ENCODE peak calls at places on chromosomes 4 and X, in eight cellular contexts. One of them, this sample, is unnamed.

GRCh38 chr4:152727784-152728183 is 48.0 kb upstream of the TMEM154 start:
- DNase-seq in dorsolateral prefrontal cortex: no peak
- DNase-seq in upper lobe of right lung: no peak
- DNase-seq in esophagus muscularis mucosa: no peak
- DNase-seq in heart left ventricle: no peak
- DNase-seq in H1: no peak
- DNase-seq in WTC11: no peak
- DNase-seq in CD4-positive, alpha-beta T cell: no peak
- DNase-seq in this sample: no peak

GRCh38 chr4:87532109-87532508 is 2.9 kb upstream of the SPARCL1 start:
- DNase-seq in dorsolateral prefrontal cortex: no peak
- DNase-seq in upper lobe of right lung: no peak
- DNase-seq in esophagus muscularis mucosa: peak
- DNase-seq in heart left ventricle: no peak
- DNase-seq in H1: no peak
- DNase-seq in WTC11: no peak
- DNase-seq in CD4-positive, alpha-beta T cell: no peak
- DNase-seq in this sample: no peak

GRCh38 chr4:152992491-152992890 is 56.4 kb downstream of the FHDC1 start:
- DNase-seq in dorsolateral prefrontal cortex: no peak
- DNase-seq in upper lobe of right lung: no peak
- DNase-seq in esophagus muscularis mucosa: no peak
- DNase-seq in heart left ventricle: no peak
- DNase-seq in H1: no peak
- DNase-seq in WTC11: no peak
- DNase-seq in CD4-positive, alpha-beta T cell: no peak
- DNase-seq in this sample: no peak

GRCh38 chr4:150583287-150584197 is 1.6 kb downstream of the MAB21L2 start:
- DNase-seq in dorsolateral prefrontal cortex: peak
- DNase-seq in upper lobe of right lung: no peak
- DNase-seq in esophagus muscularis mucosa: no peak
- DNase-seq in heart left ventricle: peak
- DNase-seq in H1: peak
- DNase-seq in WTC11: peak
- DNase-seq in CD4-positive, alpha-beta T cell: no peak
- DNase-seq in this sample: no peak

GRCh38 chrX:148530464-148531077 is 30.2 kb downstream of the AFF2 start:
- DNase-seq in dorsolateral prefrontal cortex: no peak
- DNase-seq in upper lobe of right lung: no peak
- DNase-seq in esophagus muscularis mucosa: no peak
- DNase-seq in heart left ventricle: no peak
- DNase-seq in H1: no peak
- DNase-seq in WTC11: no peak
- DNase-seq in CD4-positive, alpha-beta T cell: no peak
- DNase-seq in this sample: no peak

GRCh38 chr4:86626066-86626465 is 32.0 kb downstream of the PTPN13 start:
- DNase-seq in dorsolateral prefrontal cortex: no peak
- DNase-seq in upper lobe of right lung: no peak
- DNase-seq in esophagus muscularis mucosa: no peak
- DNase-seq in heart left ventricle: no peak
- DNase-seq in H1: no peak
- DNase-seq in WTC11: no peak
- DNase-seq in CD4-positive, alpha-beta T cell: no peak
- DNase-seq in this sample: no peak

GRCh38 chr4:101198741-101199339 is 148.5 kb downstream of the PPP3CA start:
- DNase-seq in dorsolateral prefrontal cortex: no peak
- DNase-seq in upper lobe of right lung: no peak
- DNase-seq in esophagus muscularis mucosa: no peak
- DNase-seq in heart left ventricle: no peak
- DNase-seq in H1: no peak
- DNase-seq in WTC11: no peak
- DNase-seq in CD4-positive, alpha-beta T cell: no peak
- DNase-seq in this sample: no peak

GRCh38 chr4:173652283-173652931 is 122.4 kb upstream of the HAND2 start:
- DNase-seq in dorsolateral prefrontal cortex: no peak
- DNase-seq in upper lobe of right lung: no peak
- DNase-seq in esophagus muscularis mucosa: no peak
- DNase-seq in heart left ventricle: no peak
- DNase-seq in H1: no peak
- DNase-seq in WTC11: no peak
- DNase-seq in CD4-positive, alpha-beta T cell: no peak
- DNase-seq in this sample: no peak

GRCh38 chr4:41124916-41125548 is 89.3 kb downstream of the APBB2 start:
- DNase-seq in dorsolateral prefrontal cortex: no peak
- DNase-seq in upper lobe of right lung: no peak
- DNase-seq in esophagus muscularis mucosa: no peak
- DNase-seq in heart left ventricle: no peak
- DNase-seq in H1: no peak
- DNase-seq in WTC11: no peak
- DNase-seq in CD4-positive, alpha-beta T cell: no peak
- DNase-seq in this sample: no peak

GRCh38 chrX:130694983-130695382 is 208.0 kb downstream of the ENOX2 start:
- DNase-seq in dorsolateral prefrontal cortex: no peak
- DNase-seq in upper lobe of right lung: no peak
- DNase-seq in esophagus muscularis mucosa: no peak
- DNase-seq in heart left ventricle: no peak
- DNase-seq in H1: no peak
- DNase-seq in WTC11: no peak
- DNase-seq in CD4-positive, alpha-beta T cell: no peak
- DNase-seq in this sample: no peak

GRCh38 chrX:65688403-65688881 is 21.0 kb downstream of the MSN start:
- DNase-seq in dorsolateral prefrontal cortex: no peak
- DNase-seq in upper lobe of right lung: no peak
- DNase-seq in esophagus muscularis mucosa: no peak
- DNase-seq in heart left ventricle: no peak
- DNase-seq in H1: no peak
- DNase-seq in WTC11: no peak
- DNase-seq in CD4-positive, alpha-beta T cell: no peak
- DNase-seq in this sample: no peak

GRCh38 chr4:82219346-82219745 is 154.4 kb downstream of the HNRNPD start:
- DNase-seq in dorsolateral prefrontal cortex: no peak
- DNase-seq in upper lobe of right lung: no peak
- DNase-seq in esophagus muscularis mucosa: no peak
- DNase-seq in heart left ventricle: no peak
- DNase-seq in H1: no peak
- DNase-seq in WTC11: no peak
- DNase-seq in CD4-positive, alpha-beta T cell: no peak
- DNase-seq in this sample: no peak

GRCh38 chr4:54588404-54588803 is 69.4 kb upstream of the KIT start:
- DNase-seq in dorsolateral prefrontal cortex: no peak
- DNase-seq in upper lobe of right lung: no peak
- DNase-seq in esophagus muscularis mucosa: no peak
- DNase-seq in heart left ventricle: no peak
- DNase-seq in H1: no peak
- DNase-seq in WTC11: no peak
- DNase-seq in CD4-positive, alpha-beta T cell: no peak
- DNase-seq in this sample: no peak

GRCh38 chrX:1391370-1391706 is 575 bp downstream of the SLC25A6 start:
- DNase-seq in dorsolateral prefrontal cortex: peak
- DNase-seq in upper lobe of right lung: no peak
- DNase-seq in esophagus muscularis mucosa: no peak
- DNase-seq in heart left ventricle: no peak
- DNase-seq in H1: peak
- DNase-seq in WTC11: peak
- DNase-seq in CD4-positive, alpha-beta T cell: no peak
- DNase-seq in this sample: peak

GRCh38 chr4:145773581-145774234 is 93.8 kb downstream of the C4orf51 start:
- DNase-seq in dorsolateral prefrontal cortex: no peak
- DNase-seq in upper lobe of right lung: no peak
- DNase-seq in esophagus muscularis mucosa: peak
- DNase-seq in heart left ventricle: peak
- DNase-seq in H1: no peak
- DNase-seq in WTC11: no peak
- DNase-seq in CD4-positive, alpha-beta T cell: no peak
- DNase-seq in this sample: no peak

GRCh38 chrX:23787745-23788118 is 4.8 kb downstream of the SAT1 start:
- DNase-seq in dorsolateral prefrontal cortex: no peak
- DNase-seq in upper lobe of right lung: no peak
- DNase-seq in esophagus muscularis mucosa: no peak
- DNase-seq in heart left ventricle: no peak
- DNase-seq in H1: no peak
- DNase-seq in WTC11: no peak
- DNase-seq in CD4-positive, alpha-beta T cell: no peak
- DNase-seq in this sample: no peak

GRCh38 chr4:111267786-111268185 is 644.9 kb upstream of the PITX2 start:
- DNase-seq in dorsolateral prefrontal cortex: no peak
- DNase-seq in upper lobe of right lung: no peak
- DNase-seq in esophagus muscularis mucosa: no peak
- DNase-seq in heart left ventricle: no peak
- DNase-seq in H1: no peak
- DNase-seq in WTC11: no peak
- DNase-seq in CD4-positive, alpha-beta T cell: no peak
- DNase-seq in this sample: no peak

GRCh38 chr4:136992032-136992431 is 540.3 kb downstream of the PCDH18 start:
- DNase-seq in dorsolateral prefrontal cortex: no peak
- DNase-seq in upper lobe of right lung: no peak
- DNase-seq in esophagus muscularis mucosa: no peak
- DNase-seq in heart left ventricle: no peak
- DNase-seq in H1: no peak
- DNase-seq in WTC11: no peak
- DNase-seq in CD4-positive, alpha-beta T cell: no peak
- DNase-seq in this sample: no peak

GRCh38 chr4:168383510-168383909 is 65.0 kb upstream of the DDX60 start:
- DNase-seq in dorsolateral prefrontal cortex: no peak
- DNase-seq in upper lobe of right lung: no peak
- DNase-seq in esophagus muscularis mucosa: no peak
- DNase-seq in heart left ventricle: no peak
- DNase-seq in H1: no peak
- DNase-seq in WTC11: no peak
- DNase-seq in CD4-positive, alpha-beta T cell: no peak
- DNase-seq in this sample: no peak

GRCh38 chr4:169147217-169147616 is 123.5 kb downstream of the SH3RF1 start:
- DNase-seq in dorsolateral prefrontal cortex: no peak
- DNase-seq in upper lobe of right lung: no peak
- DNase-seq in esophagus muscularis mucosa: no peak
- DNase-seq in heart left ventricle: no peak
- DNase-seq in H1: no peak
- DNase-seq in WTC11: no peak
- DNase-seq in CD4-positive, alpha-beta T cell: no peak
- DNase-seq in this sample: no peak

GRCh38 chr4:175787948-175788347 is 24.1 kb downstream of the GPM6A start:
- DNase-seq in dorsolateral prefrontal cortex: no peak
- DNase-seq in upper lobe of right lung: no peak
- DNase-seq in esophagus muscularis mucosa: no peak
- DNase-seq in heart left ventricle: no peak
- DNase-seq in H1: no peak
- DNase-seq in WTC11: no peak
- DNase-seq in CD4-positive, alpha-beta T cell: no peak
- DNase-seq in this sample: no peak

GRCh38 chrX:20197641-20198210 is 56.1 kb upstream of the EIF1AX start:
- DNase-seq in dorsolateral prefrontal cortex: no peak
- DNase-seq in upper lobe of right lung: no peak
- DNase-seq in esophagus muscularis mucosa: no peak
- DNase-seq in heart left ventricle: no peak
- DNase-seq in H1: no peak
- DNase-seq in WTC11: no peak
- DNase-seq in CD4-positive, alpha-beta T cell: no peak
- DNase-seq in this sample: no peak

GRCh38 chr4:7505116-7505900 is 70.6 kb upstream of the PSAPL1 start:
- DNase-seq in dorsolateral prefrontal cortex: no peak
- DNase-seq in upper lobe of right lung: no peak
- DNase-seq in esophagus muscularis mucosa: no peak
- DNase-seq in heart left ventricle: no peak
- DNase-seq in H1: no peak
- DNase-seq in WTC11: no peak
- DNase-seq in CD4-positive, alpha-beta T cell: no peak
- DNase-seq in this sample: no peak

GRCh38 chr4:74109894-74110605 is 11.1 kb upstream of the CXCL2 start:
- DNase-seq in dorsolateral prefrontal cortex: no peak
- DNase-seq in upper lobe of right lung: no peak
- DNase-seq in esophagus muscularis mucosa: no peak
- DNase-seq in heart left ventricle: no peak
- DNase-seq in H1: no peak
- DNase-seq in WTC11: no peak
- DNase-seq in CD4-positive, alpha-beta T cell: no peak
- DNase-seq in this sample: no peak

GRCh38 chr4:7680106-7680505 is 245.4 kb upstream of the PSAPL1 start:
- DNase-seq in dorsolateral prefrontal cortex: no peak
- DNase-seq in upper lobe of right lung: no peak
- DNase-seq in esophagus muscularis mucosa: no peak
- DNase-seq in heart left ventricle: no peak
- DNase-seq in H1: no peak
- DNase-seq in WTC11: no peak
- DNase-seq in CD4-positive, alpha-beta T cell: no peak
- DNase-seq in this sample: no peak

GRCh38 chr4:78410225-78410624 is 141.3 kb upstream of the ANXA3 start:
- DNase-seq in dorsolateral prefrontal cortex: no peak
- DNase-seq in upper lobe of right lung: no peak
- DNase-seq in esophagus muscularis mucosa: no peak
- DNase-seq in heart left ventricle: no peak
- DNase-seq in H1: no peak
- DNase-seq in WTC11: no peak
- DNase-seq in CD4-positive, alpha-beta T cell: no peak
- DNase-seq in this sample: no peak

GRCh38 chrX:69387559-69388487 is 116.3 kb upstream of the NALF2 start:
- DNase-seq in dorsolateral prefrontal cortex: peak
- DNase-seq in upper lobe of right lung: peak
- DNase-seq in esophagus muscularis mucosa: no peak
- DNase-seq in heart left ventricle: peak
- DNase-seq in H1: peak
- DNase-seq in WTC11: peak
- DNase-seq in CD4-positive, alpha-beta T cell: no peak
- DNase-seq in this sample: peak
- TF ChIP-seq CTCF in dorsolateral prefrontal cortex: peak
- TF ChIP-seq CTCF in upper lobe of right lung: peak
- TF ChIP-seq CTCF in esophagus muscularis mucosa: peak
- TF ChIP-seq CTCF in heart left ventricle: peak
- TF ChIP-seq CTCF in H1: peak
- TF ChIP-seq CTCF in WTC11: peak
- TF ChIP-seq CTCF in CD4-positive, alpha-beta T cell: peak
- TF ChIP-seq CTCF in this sample: peak

GRCh38 chrX:78643106-78643505 is 16.0 kb downstream of the RTL3 start:
- DNase-seq in dorsolateral prefrontal cortex: no peak
- DNase-seq in upper lobe of right lung: no peak
- DNase-seq in esophagus muscularis mucosa: no peak
- DNase-seq in heart left ventricle: no peak
- DNase-seq in H1: no peak
- DNase-seq in WTC11: no peak
- DNase-seq in CD4-positive, alpha-beta T cell: no peak
- DNase-seq in this sample: no peak
- TF ChIP-seq CTCF in dorsolateral prefrontal cortex: no peak
- TF ChIP-seq CTCF in upper lobe of right lung: no peak
- TF ChIP-seq CTCF in esophagus muscularis mucosa: no peak
- TF ChIP-seq CTCF in heart left ventricle: no peak
- TF ChIP-seq CTCF in H1: no peak
- TF ChIP-seq CTCF in WTC11: no peak
- TF ChIP-seq CTCF in CD4-positive, alpha-beta T cell: no peak
- TF ChIP-seq CTCF in this sample: no peak

GRCh38 chrX:149940015-149940716 is 1.9 kb upstream of the EOLA2 start:
- DNase-seq in dorsolateral prefrontal cortex: peak
- DNase-seq in upper lobe of right lung: peak
- DNase-seq in esophagus muscularis mucosa: peak
- DNase-seq in heart left ventricle: peak
- DNase-seq in H1: peak
- DNase-seq in WTC11: peak
- DNase-seq in CD4-positive, alpha-beta T cell: peak
- DNase-seq in this sample: peak
- TF ChIP-seq CTCF in dorsolateral prefrontal cortex: peak
- TF ChIP-seq CTCF in upper lobe of right lung: peak
- TF ChIP-seq CTCF in esophagus muscularis mucosa: peak
- TF ChIP-seq CTCF in heart left ventricle: no peak
- TF ChIP-seq CTCF in H1: no peak
- TF ChIP-seq CTCF in WTC11: no peak
- TF ChIP-seq CTCF in CD4-positive, alpha-beta T cell: no peak
- TF ChIP-seq CTCF in this sample: peak

GRCh38 chrX:110466790-110467189 is 108.1 kb downstream of the RTL9 start:
- DNase-seq in dorsolateral prefrontal cortex: no peak
- DNase-seq in upper lobe of right lung: no peak
- DNase-seq in esophagus muscularis mucosa: no peak
- DNase-seq in heart left ventricle: no peak
- DNase-seq in H1: no peak
- DNase-seq in WTC11: no peak
- DNase-seq in CD4-positive, alpha-beta T cell: no peak
- DNase-seq in this sample: no peak

GRCh38 chrX:110462957-110463356 is 104.3 kb downstream of the RTL9 start:
- DNase-seq in dorsolateral prefrontal cortex: no peak
- DNase-seq in upper lobe of right lung: no peak
- DNase-seq in esophagus muscularis mucosa: no peak
- DNase-seq in heart left ventricle: no peak
- DNase-seq in H1: no peak
- DNase-seq in WTC11: no peak
- DNase-seq in CD4-positive, alpha-beta T cell: no peak
- DNase-seq in this sample: no peak
- TF ChIP-seq CTCF in dorsolateral prefrontal cortex: no peak
- TF ChIP-seq CTCF in upper lobe of right lung: no peak
- TF ChIP-seq CTCF in esophagus muscularis mucosa: peak
- TF ChIP-seq CTCF in heart left ventricle: peak
- TF ChIP-seq CTCF in H1: peak
- TF ChIP-seq CTCF in WTC11: no peak
- TF ChIP-seq CTCF in CD4-positive, alpha-beta T cell: no peak
- TF ChIP-seq CTCF in this sample: peak